ENCODE peak calls at places on chromosomes 16 and 17, in ten cellular contexts. Z is GM04503; F is CD4-positive, CD25-positive, alpha-beta regulatory T cell; M is effector CD8-positive, alpha-beta T cell; Y is DMS79 treated with DMSO at 0.1 percent for 48 hours; K is NCI-H1105 treated with DMSO at 0.1 percent for 48 hours; R is left ventricle myocardium inferior; A is amniotic stem cell; P is CD8-positive, alpha-beta T cell; J is SK-N-DZ. I is an unnamed sample.

GRCh38 chr17:32341857-32342602 is at the start of gene C17orf75:
- DNase-seq in P (peak), R (peak), A (peak), M (peak), F (peak), J (peak), K (peak), Y (peak), Z (no peak), I (peak)

GRCh38 chr16:46833465-46833810 is 2.5 kb upstream of the C16orf87 start:
- DNase-seq in J (no peak), K (no peak), Y (no peak), F (no peak), P (no peak), M (no peak), A (no peak), Z (no peak), R (no peak), I (no peak)

GRCh38 chr16:88896238-88897065 is 30.0 kb upstream of the PABPN1L start:
- DNase-seq in Y (no peak), K (no peak), M (no peak), R (no peak), Z (no peak), J (no peak), P (no peak), A (no peak), F (no peak), I (no peak)

GRCh38 chr16:19884611-19885455 is at the start of gene GPRC5B:
- DNase-seq in M (peak), K (peak), R (peak), Y (no peak), P (peak), J (peak), A (no peak), F (peak), Z (no peak), I (no peak)

GRCh38 chr16:56183266-56183665 is 8.0 kb upstream of the GNAO1 start:
- DNase-seq in R (no peak), A (no peak), J (no peak), P (no peak), K (no peak), Y (no peak), M (no peak), Z (no peak), F (no peak), I (no peak)

GRCh38 chr16:75559564-75560372 is 3.7 kb upstream of the TMEM231 start:
- DNase-seq in J (peak), M (no peak), R (no peak), F (no peak), A (no peak), P (no peak), Y (no peak), K (no peak), Z (no peak), I (no peak)

GRCh38 chr17:4004517-4005295 is 40.5 kb upstream of the ATP2A3 start:
- DNase-seq in J (no peak), M (peak), F (peak), R (peak), Y (no peak), K (no peak), P (peak), Z (no peak), A (no peak), I (peak)

GRCh38 chr17:30505868-30506417 is 28.7 kb downstream of the GOSR1 start:
- DNase-seq in F (no peak), J (no peak), A (no peak), R (no peak), M (no peak), K (no peak), Y (no peak), Z (no peak), P (no peak), I (no peak)

GRCh38 chr16:89922884-89923639 is at the start of gene TUBB3:
- DNase-seq in R (peak), J (peak), F (no peak), Z (no peak), P (no peak), Y (peak), K (peak), M (no peak), A (peak), I (peak)

GRCh38 chr17:1999557-2000251 is 25.4 kb downstream of the RTN4RL1 start:
- DNase-seq in J (no peak), Z (no peak), A (no peak), P (no peak), Y (peak), F (no peak), K (no peak), M (no peak), R (peak), I (no peak)

GRCh38 chr17:65020284-65020683 is 36.3 kb downstream of the GNA13 start:
- DNase-seq in P (no peak), R (no peak), Y (no peak), A (no peak), F (no peak), J (no peak), Z (peak), K (no peak), M (no peak), I (no peak)

GRCh38 chr16:23504076-23504452 is 6.2 kb downstream of the GGA2 start:
- DNase-seq in Y (no peak), M (no peak), P (no peak), F (no peak), A (no peak), R (no peak), K (no peak), J (no peak), Z (no peak), I (peak)

GRCh38 chr16:85462405-85463227 is 150.5 kb upstream of the GSE1 start:
- DNase-seq in J (peak), Z (no peak), A (no peak), R (peak), Y (peak), P (no peak), K (peak), F (no peak), M (peak), I (no peak)

GRCh38 chr17:57939797-57940196 is 15.4 kb downstream of the CUEDC1 start:
- DNase-seq in J (no peak), Z (no peak), K (peak), A (no peak), P (no peak), Y (peak), R (peak), M (no peak), F (no peak), I (peak)

GRCh38 chr17:75876190-75876937 is 2.0 kb downstream of the TRIM47 start:
- DNase-seq in Y (peak), A (no peak), P (peak), R (peak), M (peak), Z (no peak), K (no peak), F (peak), J (peak), I (peak)

GRCh38 chr17:64418506-64419339 is 28.1 kb upstream of the PECAM1 start:
- DNase-seq in Z (peak), M (no peak), R (no peak), J (peak), P (no peak), K (peak), A (peak), Y (peak), F (no peak), I (peak)

GRCh38 chr17:3558603-3559269 is 1.1 kb upstream of the TRPV3 start:
- DNase-seq in J (no peak), A (no peak), M (no peak), P (no peak), Y (no peak), Z (no peak), R (no peak), K (no peak), F (peak), I (peak)

GRCh38 chr17:76889323-76889722 is 21.1 kb downstream of the MGAT5B start:
- DNase-seq in J (no peak), F (no peak), Y (no peak), A (no peak), P (no peak), R (no peak), K (no peak), Z (no peak), M (no peak), I (no peak)

GRCh38 chr17:4839965-4840892 is 7.1 kb downstream of the MINK1 start:
- DNase-seq in A (no peak), M (no peak), P (no peak), F (no peak), Z (no peak), Y (no peak), R (no peak), K (no peak), J (no peak), I (no peak)

GRCh38 chr16:29898786-29899515 is 399 bp downstream of the SEZ6L2 start:
- DNase-seq in Z (no peak), J (no peak), A (no peak), M (no peak), K (peak), F (no peak), R (no peak), Y (peak), P (no peak), I (no peak)

GRCh38 chr16:12532871-12533610 is 270.6 kb downstream of the CPPED1 start:
- DNase-seq in R (no peak), F (no peak), P (peak), M (peak), Z (no peak), A (no peak), Y (no peak), J (no peak), K (no peak), I (no peak)

GRCh38 chr17:27320222-27320560 is 26.3 kb downstream of the WSB1 start:
- DNase-seq in Z (no peak), Y (no peak), J (no peak), P (no peak), M (no peak), K (no peak), R (no peak), F (no peak), A (no peak), I (no peak)

GRCh38 chr16:49019081-49019633 is 262.5 kb downstream of the CBLN1 start:
- DNase-seq in J (peak), F (no peak), K (no peak), A (no peak), Y (peak), Z (no peak), P (no peak), M (no peak), R (no peak), I (no peak)

GRCh38 chr17:31527606-31528005 is 136.1 kb downstream of the RAB11FIP4 start:
- DNase-seq in K (no peak), M (no peak), A (peak), R (no peak), Z (no peak), F (no peak), Y (no peak), P (no peak), J (no peak), I (no peak)

GRCh38 chr17:83084214-83084613 is 4.8 kb downstream of the METRNL start:
- DNase-seq in Z (no peak), K (no peak), J (no peak), P (no peak), A (no peak), Y (no peak), R (no peak), M (no peak), F (no peak), I (no peak)

GRCh38 chr17:12041316-12041715 is 20.6 kb downstream of the MAP2K4 start:
- DNase-seq in F (no peak), M (no peak), A (peak), P (no peak), R (no peak), Y (no peak), Z (peak), J (no peak), K (no peak), I (no peak)